ENCODE peak calls at places on chromosomes 13 and 19, in eight cellular contexts. C, N, W, R, M, L, S and U are unnamed samples.

GRCh38 chr13:66405908-66406802 is 824.0 kb downstream of the PCDH9 start:
- DNase-seq in C (no peak), N (peak), W (no peak), R (peak), M (peak), L (no peak), S (peak), U (peak)

GRCh38 chr19:35403116-35403760 is 32.4 kb downstream of the GPR42 start:
- DNase-seq in C (no peak), N (peak), W (no peak), R (no peak), M (no peak), L (no peak), S (no peak), U (no peak)

GRCh38 chr13:65660696-65661095 is 1569.4 kb downstream of the PCDH9 start:
- DNase-seq in C (no peak), N (no peak), W (no peak), R (no peak), M (no peak), L (no peak), S (no peak), U (no peak)

GRCh38 chr13:24124789-24125476 is 35.6 kb upstream of the SPATA13 start:
- DNase-seq in C (no peak), N (no peak), W (no peak), R (no peak), M (no peak), L (no peak), S (no peak), U (no peak)

GRCh38 chr13:110044521-110045200 is 258.3 kb upstream of the IRS2 start:
- DNase-seq in C (no peak), N (peak), W (no peak), R (peak), M (peak), L (no peak), S (no peak), U (peak)

GRCh38 chr13:113187263-113187669 is 21.2 kb downstream of the PCID2 start:
- DNase-seq in C (peak), N (peak), W (peak), R (peak), M (peak), L (no peak), S (peak), U (peak)

GRCh38 chr19:9711815-9712214 is 36.9 kb upstream of the ZNF562 start:
- DNase-seq in C (no peak), N (no peak), W (no peak), R (no peak), M (no peak), L (no peak), S (no peak), U (no peak)

GRCh38 chr13:71968025-71968424 is 101.0 kb upstream of the DACH1 start:
- DNase-seq in C (no peak), N (no peak), W (no peak), R (no peak), M (no peak), L (no peak), S (no peak), U (no peak)

GRCh38 chr13:30119476-30119875 is 187.9 kb downstream of the KATNAL1 start:
- DNase-seq in C (no peak), N (peak), W (no peak), R (peak), M (peak), L (peak), S (peak), U (peak)

GRCh38 chr13:65090191-65090590 is 2139.9 kb downstream of the PCDH9 start:
- DNase-seq in C (no peak), N (no peak), W (no peak), R (no peak), M (peak), L (no peak), S (no peak), U (no peak)

GRCh38 chr19:50003810-50004419 is 21.3 kb downstream of the VRK3 start:
- DNase-seq in C (peak), N (peak), W (peak), R (peak), M (peak), L (no peak), S (peak), U (peak)

GRCh38 chr13:51977606-51978005 is 33.6 kb downstream of the ATP7B start:
- DNase-seq in C (no peak), N (no peak), W (no peak), R (no peak), M (no peak), L (no peak), S (peak), U (no peak)

GRCh38 chr13:48946163-48946562 is 29.5 kb upstream of the FNDC3A start:
- DNase-seq in C (no peak), N (no peak), W (no peak), R (no peak), M (no peak), L (no peak), S (no peak), U (no peak)

GRCh38 chr19:12464769-12465725 is 19.6 kb downstream of the ZNF709 start:
- DNase-seq in C (no peak), N (no peak), W (no peak), R (no peak), M (no peak), L (no peak), S (no peak), U (no peak)

GRCh38 chr13:30016398-30016797 is 166.0 kb upstream of the UBL3 start:
- DNase-seq in C (no peak), N (no peak), W (no peak), R (no peak), M (no peak), L (no peak), S (no peak), U (no peak)

GRCh38 chr13:34070006-34070405 is 252.1 kb downstream of the RFC3 start:
- DNase-seq in C (no peak), N (no peak), W (no peak), R (no peak), M (peak), L (no peak), S (peak), U (no peak)

GRCh38 chr19:5154129-5154798 is 185.4 kb downstream of the KDM4B start:
- DNase-seq in C (no peak), N (peak), W (peak), R (no peak), M (no peak), L (no peak), S (no peak), U (no peak)

GRCh38 chr19:1038995-1039645 is 787 bp upstream of the ABCA7 start:
- DNase-seq in C (peak), N (no peak), W (no peak), R (no peak), M (no peak), L (no peak), S (no peak), U (no peak)

GRCh38 chr19:1041272-1041834 is 1.4 kb downstream of the ABCA7 start:
- DNase-seq in C (no peak), N (no peak), W (no peak), R (no peak), M (no peak), L (no peak), S (no peak), U (no peak)

GRCh38 chr19:1041835-1042685 is 2.2 kb downstream of the ABCA7 start:
- DNase-seq in C (peak), N (no peak), W (peak), R (no peak), M (no peak), L (no peak), S (no peak), U (no peak)

GRCh38 chr19:1040476-1041271 is 767 bp downstream of the ABCA7 start:
- DNase-seq in C (peak), N (peak), W (peak), R (peak), M (peak), L (peak), S (peak), U (peak)

GRCh38 chr19:1039646-1040475 is at the start of gene ABCA7:
- DNase-seq in C (peak), N (peak), W (peak), R (peak), M (peak), L (peak), S (peak), U (peak)
- TF ChIP-seq CTCF in C (no peak), N (no peak), W (no peak), R (no peak), M (no peak), L (no peak), S (no peak), U (peak)

GRCh38 chr13:99432637-99433542 is 68.4 kb upstream of the TM9SF2 start:
- DNase-seq in C (peak), N (peak), W (peak), R (no peak), M (peak), L (peak), S (peak), U (peak)
- TF ChIP-seq CTCF in C (no peak), N (no peak), W (no peak), R (no peak), M (no peak), L (no peak), S (no peak), U (peak)

GRCh38 chr19:55642153-55643002 is 1.1 kb upstream of the ZNF581 start:
- DNase-seq in C (no peak), N (peak), W (no peak), R (no peak), M (peak), L (no peak), S (no peak), U (no peak)

GRCh38 chr19:55638864-55639359 is 1.9 kb upstream of the ZNF580 start:
- DNase-seq in C (peak), N (peak), W (peak), R (no peak), M (no peak), L (peak), S (no peak), U (peak)

GRCh38 chr19:55641376-55642152 is 762 bp downstream of the ZNF580 start:
- DNase-seq in C (no peak), N (peak), W (peak), R (no peak), M (peak), L (no peak), S (peak), U (no peak)

GRCh38 chr19:55640577-55641375 is at the start of gene ZNF580:
- DNase-seq in C (peak), N (peak), W (peak), R (no peak), M (peak), L (peak), S (peak), U (peak)

GRCh38 chr19:55640043-55640576 is 692 bp upstream of the ZNF580 start:
- DNase-seq in C (peak), N (peak), W (no peak), R (no peak), M (peak), L (peak), S (peak), U (peak)
- TF ChIP-seq CTCF in C (peak), N (peak), W (no peak), R (peak), M (peak), L (peak), S (peak), U (peak)

GRCh38 chr13:74678308-74678958 is 544.2 kb upstream of the KLF12 start:
- DNase-seq in C (no peak), N (no peak), W (no peak), R (no peak), M (no peak), L (no peak), S (no peak), U (no peak)

GRCh38 chr13:74687452-74688180 is 553.4 kb upstream of the KLF12 start:
- DNase-seq in C (no peak), N (no peak), W (no peak), R (no peak), M (no peak), L (no peak), S (no peak), U (no peak)

GRCh38 chr13:74681891-74682290 is 547.7 kb upstream of the KLF12 start:
- DNase-seq in C (no peak), N (no peak), W (no peak), R (no peak), M (no peak), L (no peak), S (no peak), U (no peak)

DNA sequence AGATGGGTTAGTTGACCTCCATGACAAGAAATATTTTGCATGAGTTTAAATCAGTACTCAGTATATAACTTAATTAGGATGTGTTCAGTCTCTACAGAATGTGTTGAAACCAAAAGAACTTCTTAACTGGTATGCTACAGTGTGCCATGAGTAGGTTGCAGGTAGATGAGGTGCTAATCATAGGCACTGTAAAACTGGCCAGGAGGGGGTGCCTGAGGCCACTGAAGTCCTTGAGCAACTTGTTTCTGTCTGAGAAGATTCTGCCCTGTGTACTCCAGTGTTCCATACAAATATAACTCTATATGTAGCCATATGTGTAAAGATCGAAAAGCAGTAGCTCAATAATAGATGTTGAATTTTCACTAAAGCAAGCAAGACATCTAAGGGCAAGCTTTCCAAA is 549.2 kb upstream of the KLF12 start:
- DNase-seq in C (no peak), N (peak), W (no peak), R (no peak), M (peak), L (no peak), S (peak), U (no peak)
- TF ChIP-seq CTCF in C (no peak), N (no peak), W (no peak), R (peak), M (peak), L (no peak), S (peak), U (peak)

GRCh38 chr13:73060251-73061160 is 1.7 kb downstream of the KLF5 start:
- DNase-seq in C (peak), N (peak), W (no peak), R (peak), M (peak), L (no peak), S (peak), U (peak)

GRCh38 chr13:73059460-73060250 is 850 bp downstream of the KLF5 start:
- DNase-seq in C (peak), N (no peak), W (no peak), R (no peak), M (no peak), L (peak), S (peak), U (peak)

GRCh38 chr13:73058432-73058740 is 419 bp upstream of the KLF5 start:
- DNase-seq in C (no peak), N (no peak), W (no peak), R (no peak), M (no peak), L (no peak), S (no peak), U (peak)

GRCh38 chr13:73057284-73058025 is 1.4 kb upstream of the KLF5 start:
- DNase-seq in C (no peak), N (no peak), W (no peak), R (no peak), M (no peak), L (no peak), S (no peak), U (no peak)

DNA sequence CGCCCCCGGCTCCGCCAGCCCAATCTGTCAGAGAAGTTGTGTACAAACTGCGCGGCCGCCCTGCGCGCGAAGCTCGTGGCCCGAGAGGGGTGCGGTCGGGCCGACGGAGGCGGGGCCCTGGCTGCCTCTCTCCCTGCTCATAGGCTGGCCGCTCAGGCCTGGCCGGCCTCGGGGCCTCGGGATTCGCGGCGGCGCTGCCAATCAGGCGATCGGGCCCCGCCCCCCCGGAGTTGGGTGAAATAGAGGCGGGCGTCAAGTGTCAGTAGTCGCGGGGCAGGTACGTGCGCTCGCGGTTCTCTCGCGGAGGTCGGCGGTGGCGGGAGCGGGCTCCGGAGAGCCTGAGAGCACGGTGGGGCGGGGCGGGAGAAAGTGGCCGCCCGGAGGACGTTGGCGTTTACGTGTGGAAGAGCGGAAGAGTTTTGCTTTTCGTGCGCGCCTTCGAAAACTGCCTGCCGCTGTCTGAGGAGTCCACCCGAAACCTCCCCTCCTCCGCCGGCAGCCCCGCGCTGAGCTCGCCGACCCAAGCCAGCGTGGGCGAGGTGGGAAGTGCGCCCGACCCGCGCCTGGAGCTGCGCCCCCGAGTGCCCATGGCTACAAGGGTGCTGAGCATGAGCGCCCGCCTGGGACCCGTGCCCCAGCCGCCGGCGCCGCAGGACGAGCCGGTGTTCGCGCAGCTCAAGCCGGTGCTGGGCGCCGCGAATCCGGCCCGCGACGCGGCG is at the start of gene KLF5:
- DNase-seq in C (peak), N (peak), W (peak), R (peak), M (peak), L (peak), S (peak), U (peak)
- TF ChIP-seq CTCF in C (no peak), N (no peak), W (no peak), R (no peak), M (no peak), L (no peak), S (no peak), U (no peak)

DNA sequence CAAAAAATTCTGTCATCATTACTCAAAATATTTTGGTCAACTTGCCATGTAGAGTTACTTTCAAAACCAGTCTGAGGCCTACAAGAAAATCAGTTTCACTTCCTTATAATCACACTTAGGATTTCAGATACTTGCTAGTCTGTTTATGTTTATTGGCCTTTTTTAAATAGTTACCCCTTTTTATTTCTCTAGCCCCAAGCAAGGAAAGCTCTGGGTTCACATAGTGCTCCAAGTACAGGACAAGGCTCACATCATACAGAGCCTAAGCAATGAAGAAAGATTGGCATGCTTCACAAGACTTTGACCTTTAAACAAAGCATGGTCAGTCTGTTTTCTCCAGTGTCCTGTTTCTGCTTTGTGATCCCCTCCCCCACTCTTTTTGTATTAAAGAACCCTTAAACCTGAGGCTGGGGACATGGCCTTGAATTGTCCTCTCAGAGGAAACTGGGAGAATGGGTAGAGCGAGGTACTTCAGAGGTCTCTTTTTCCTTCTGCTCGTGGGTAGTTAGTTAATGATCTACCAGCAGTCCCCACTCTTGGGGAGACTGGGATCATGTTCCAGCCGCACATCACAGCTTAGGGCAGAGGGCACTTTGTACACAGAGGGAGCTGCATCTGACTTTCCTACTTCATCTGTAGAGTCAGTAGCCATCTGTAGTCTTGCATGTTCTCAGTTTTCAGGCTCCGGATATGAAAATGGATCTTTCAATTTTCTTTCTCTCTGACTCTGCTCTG is 30.6 kb downstream of the CEACAM1 start:
- DNase-seq in C (no peak), N (no peak), W (peak), R (no peak), M (no peak), L (no peak), S (no peak), U (no peak)
- TF ChIP-seq CTCF in C (no peak), N (no peak), W (no peak), R (no peak), M (no peak), L (no peak), S (no peak), U (no peak)

GRCh38 chr13:38693168-38693567 is 6.3 kb downstream of the FREM2 start:
- DNase-seq in C (no peak), N (no peak), W (no peak), R (no peak), M (no peak), L (no peak), S (no peak), U (no peak)

GRCh38 chr13:38702609-38703008 is 15.7 kb downstream of the FREM2 start:
- DNase-seq in C (no peak), N (no peak), W (no peak), R (no peak), M (no peak), L (no peak), S (no peak), U (no peak)

GRCh38 chr13:38693641-38694040 is 6.8 kb downstream of the FREM2 start:
- DNase-seq in C (no peak), N (no peak), W (no peak), R (no peak), M (no peak), L (no peak), S (peak), U (no peak)

GRCh38 chr13:38697197-38697596 is 10.3 kb downstream of the FREM2 start:
- DNase-seq in C (no peak), N (no peak), W (no peak), R (no peak), M (no peak), L (no peak), S (no peak), U (no peak)

GRCh38 chr13:38697628-38698333 is 10.9 kb downstream of the FREM2 start:
- DNase-seq in C (no peak), N (no peak), W (no peak), R (no peak), M (no peak), L (no peak), S (peak), U (no peak)
- TF ChIP-seq CTCF in C (peak), N (no peak), W (no peak), R (no peak), M (no peak), L (no peak), S (peak), U (no peak)

GRCh38 chr19:53789708-53790678 is 34.1 kb downstream of the NLRP12 start:
- DNase-seq in C (no peak), N (no peak), W (no peak), R (no peak), M (no peak), L (no peak), S (no peak), U (no peak)
- TF ChIP-seq CTCF in C (no peak), N (no peak), W (no peak), R (no peak), M (no peak), L (no peak), S (no peak), U (no peak)